ENCODE peak calls at places on chromosomes 12 and 14, in six cellular contexts. One of them, this sample, is unnamed.

GRCh38 chr14:71466942-71467341 is 465.3 kb upstream of the RGS6 start:
- DNase-seq in pancreas: no peak
- DNase-seq in colonic mucosa: no peak
- DNase-seq in fibroblast of lung: no peak
- DNase-seq in PC-3: no peak
- DNase-seq in cardiac fibroblast: no peak
- DNase-seq in this sample: no peak

GRCh38 chr14:95023115-95023514 is 134.2 kb downstream of the DICER1 start:
- DNase-seq in pancreas: no peak
- DNase-seq in colonic mucosa: no peak
- DNase-seq in fibroblast of lung: no peak
- DNase-seq in PC-3: no peak
- DNase-seq in cardiac fibroblast: no peak
- DNase-seq in this sample: no peak

GRCh38 chr14:31692376-31692781 is 131.2 kb downstream of the NUBPL start:
- DNase-seq in pancreas: no peak
- DNase-seq in colonic mucosa: no peak
- DNase-seq in fibroblast of lung: peak
- DNase-seq in PC-3: no peak
- DNase-seq in cardiac fibroblast: peak
- DNase-seq in this sample: peak

GRCh38 chr12:5945071-5946008 is at the start of gene ANO2:
- DNase-seq in pancreas: no peak
- DNase-seq in colonic mucosa: no peak
- DNase-seq in fibroblast of lung: no peak
- DNase-seq in PC-3: no peak
- DNase-seq in cardiac fibroblast: peak
- DNase-seq in this sample: no peak

GRCh38 chr14:99946652-99947489 is 118.4 kb upstream of the EVL start:
- DNase-seq in pancreas: peak
- DNase-seq in colonic mucosa: peak
- DNase-seq in fibroblast of lung: no peak
- DNase-seq in PC-3: peak
- DNase-seq in cardiac fibroblast: peak
- DNase-seq in this sample: no peak

GRCh38 chr14:21518725-21519124 is 7.4 kb downstream of the SALL2 start:
- DNase-seq in pancreas: no peak
- DNase-seq in colonic mucosa: no peak
- DNase-seq in fibroblast of lung: no peak
- DNase-seq in PC-3: no peak
- DNase-seq in cardiac fibroblast: no peak
- DNase-seq in this sample: no peak

GRCh38 chr14:74955229-74955999 is at the start of gene PGF:
- DNase-seq in pancreas: peak
- DNase-seq in colonic mucosa: peak
- DNase-seq in fibroblast of lung: no peak
- DNase-seq in PC-3: peak
- DNase-seq in cardiac fibroblast: peak
- DNase-seq in this sample: no peak

GRCh38 chr12:96908170-96908675 is 1.2 kb downstream of the NEDD1 start:
- DNase-seq in pancreas: no peak
- DNase-seq in colonic mucosa: no peak
- DNase-seq in fibroblast of lung: no peak
- DNase-seq in PC-3: peak
- DNase-seq in cardiac fibroblast: no peak
- DNase-seq in this sample: no peak

GRCh38 chr12:129716825-129717224 is 187.0 kb downstream of the TMEM132D start:
- DNase-seq in pancreas: no peak
- DNase-seq in colonic mucosa: no peak
- DNase-seq in fibroblast of lung: no peak
- DNase-seq in PC-3: no peak
- DNase-seq in cardiac fibroblast: no peak
- DNase-seq in this sample: no peak
- TF ChIP-seq CTCF in pancreas: no peak
- TF ChIP-seq CTCF in colonic mucosa: no peak
- TF ChIP-seq CTCF in fibroblast of lung: no peak
- TF ChIP-seq CTCF in PC-3: no peak
- TF ChIP-seq CTCF in cardiac fibroblast: no peak
- TF ChIP-seq CTCF in this sample: no peak

GRCh38 chr14:105390849-105391500 is 7.4 kb upstream of the TEX22 start:
- DNase-seq in pancreas: no peak
- DNase-seq in colonic mucosa: no peak
- DNase-seq in fibroblast of lung: no peak
- DNase-seq in PC-3: no peak
- DNase-seq in cardiac fibroblast: no peak
- DNase-seq in this sample: no peak

GRCh38 chr14:105388976-105389375 is 9.4 kb upstream of the TEX22 start:
- DNase-seq in pancreas: no peak
- DNase-seq in colonic mucosa: no peak
- DNase-seq in fibroblast of lung: no peak
- DNase-seq in PC-3: no peak
- DNase-seq in cardiac fibroblast: no peak
- DNase-seq in this sample: no peak

GRCh38 chr14:105388110-105388951 is 10.0 kb upstream of the TEX22 start:
- DNase-seq in pancreas: no peak
- DNase-seq in colonic mucosa: no peak
- DNase-seq in fibroblast of lung: no peak
- DNase-seq in PC-3: no peak
- DNase-seq in cardiac fibroblast: no peak
- DNase-seq in this sample: no peak

GRCh38 chr14:105389976-105390848 is 8.1 kb upstream of the TEX22 start:
- DNase-seq in pancreas: no peak
- DNase-seq in colonic mucosa: no peak
- DNase-seq in fibroblast of lung: no peak
- DNase-seq in PC-3: no peak
- DNase-seq in cardiac fibroblast: no peak
- DNase-seq in this sample: no peak

GRCh38 chr14:105389534-105389933 is 8.8 kb upstream of the TEX22 start:
- DNase-seq in pancreas: no peak
- DNase-seq in colonic mucosa: no peak
- DNase-seq in fibroblast of lung: no peak
- DNase-seq in PC-3: no peak
- DNase-seq in cardiac fibroblast: no peak
- DNase-seq in this sample: no peak
- H3K4me3 ChIP-seq in pancreas: no peak
- H3K4me3 ChIP-seq in colonic mucosa: no peak
- H3K4me3 ChIP-seq in fibroblast of lung: no peak
- H3K4me3 ChIP-seq in PC-3: no peak
- H3K4me3 ChIP-seq in cardiac fibroblast: no peak
- H3K4me3 ChIP-seq in this sample: no peak

GRCh38 chr14:58362798-58363412 is 32.8 kb upstream of the TOMM20L start:
- DNase-seq in pancreas: no peak
- DNase-seq in colonic mucosa: no peak
- DNase-seq in fibroblast of lung: peak
- DNase-seq in PC-3: peak
- DNase-seq in cardiac fibroblast: peak
- DNase-seq in this sample: peak
- TF ChIP-seq CTCF in pancreas: no peak
- TF ChIP-seq CTCF in colonic mucosa: peak
- TF ChIP-seq CTCF in fibroblast of lung: no peak
- TF ChIP-seq CTCF in PC-3: peak
- TF ChIP-seq CTCF in cardiac fibroblast: no peak
- TF ChIP-seq CTCF in this sample: peak

GRCh38 chr12:42565633-42566032 is 23.9 kb downstream of the PRICKLE1 start:
- DNase-seq in pancreas: no peak
- DNase-seq in colonic mucosa: no peak
- DNase-seq in fibroblast of lung: no peak
- DNase-seq in PC-3: no peak
- DNase-seq in cardiac fibroblast: no peak
- DNase-seq in this sample: no peak
- H3K4me3 ChIP-seq in pancreas: no peak
- H3K4me3 ChIP-seq in colonic mucosa: no peak
- H3K4me3 ChIP-seq in fibroblast of lung: no peak
- H3K4me3 ChIP-seq in PC-3: no peak
- H3K4me3 ChIP-seq in cardiac fibroblast: no peak
- H3K4me3 ChIP-seq in this sample: no peak

GRCh38 chr12:125687820-125688219 is 622.6 kb downstream of the AACS start:
- DNase-seq in pancreas: no peak
- DNase-seq in colonic mucosa: no peak
- DNase-seq in fibroblast of lung: no peak
- DNase-seq in PC-3: no peak
- DNase-seq in cardiac fibroblast: no peak
- DNase-seq in this sample: no peak

GRCh38 chr12:125685885-125686284 is 620.6 kb downstream of the AACS start:
- DNase-seq in pancreas: no peak
- DNase-seq in colonic mucosa: no peak
- DNase-seq in fibroblast of lung: no peak
- DNase-seq in PC-3: no peak
- DNase-seq in cardiac fibroblast: no peak
- DNase-seq in this sample: no peak

GRCh38 chr12:125684968-125685790 is 619.9 kb downstream of the AACS start:
- DNase-seq in pancreas: no peak
- DNase-seq in colonic mucosa: no peak
- DNase-seq in fibroblast of lung: no peak
- DNase-seq in PC-3: no peak
- DNase-seq in cardiac fibroblast: no peak
- DNase-seq in this sample: no peak

GRCh38 chr12:125687403-125687802 is 622.2 kb downstream of the AACS start:
- DNase-seq in pancreas: no peak
- DNase-seq in colonic mucosa: no peak
- DNase-seq in fibroblast of lung: no peak
- DNase-seq in PC-3: no peak
- DNase-seq in cardiac fibroblast: no peak
- DNase-seq in this sample: no peak

GRCh38 chr12:125683748-125684381 is 618.6 kb downstream of the AACS start:
- DNase-seq in pancreas: peak
- DNase-seq in colonic mucosa: peak
- DNase-seq in fibroblast of lung: no peak
- DNase-seq in PC-3: no peak
- DNase-seq in cardiac fibroblast: no peak
- DNase-seq in this sample: no peak
- TF ChIP-seq CTCF in pancreas: peak
- TF ChIP-seq CTCF in colonic mucosa: peak
- TF ChIP-seq CTCF in fibroblast of lung: no peak
- TF ChIP-seq CTCF in PC-3: peak
- TF ChIP-seq CTCF in cardiac fibroblast: no peak
- TF ChIP-seq CTCF in this sample: no peak

GRCh38 chr14:24132061-24132685 is 1.7 kb downstream of the FITM1 start:
- DNase-seq in pancreas: peak
- DNase-seq in colonic mucosa: no peak
- DNase-seq in fibroblast of lung: no peak
- DNase-seq in PC-3: no peak
- DNase-seq in cardiac fibroblast: no peak
- DNase-seq in this sample: no peak

GRCh38 chr14:24132976-24133375 is 2.5 kb downstream of the FITM1 start:
- DNase-seq in pancreas: no peak
- DNase-seq in colonic mucosa: no peak
- DNase-seq in fibroblast of lung: no peak
- DNase-seq in PC-3: no peak
- DNase-seq in cardiac fibroblast: no peak
- DNase-seq in this sample: no peak

GRCh38 chr14:24130380-24130716 is at the start of gene FITM1:
- DNase-seq in pancreas: no peak
- DNase-seq in colonic mucosa: no peak
- DNase-seq in fibroblast of lung: no peak
- DNase-seq in PC-3: no peak
- DNase-seq in cardiac fibroblast: no peak
- DNase-seq in this sample: no peak

GRCh38 chr14:24130717-24131548 is 474 bp downstream of the FITM1 start:
- DNase-seq in pancreas: peak
- DNase-seq in colonic mucosa: no peak
- DNase-seq in fibroblast of lung: no peak
- DNase-seq in PC-3: no peak
- DNase-seq in cardiac fibroblast: no peak
- DNase-seq in this sample: no peak

GRCh38 chr14:24131549-24131966 is 1.1 kb downstream of the FITM1 start:
- DNase-seq in pancreas: no peak
- DNase-seq in colonic mucosa: no peak
- DNase-seq in fibroblast of lung: no peak
- DNase-seq in PC-3: no peak
- DNase-seq in cardiac fibroblast: no peak
- DNase-seq in this sample: no peak
- H3K4me3 ChIP-seq in pancreas: no peak
- H3K4me3 ChIP-seq in colonic mucosa: no peak
- H3K4me3 ChIP-seq in fibroblast of lung: no peak
- H3K4me3 ChIP-seq in PC-3: no peak
- H3K4me3 ChIP-seq in cardiac fibroblast: no peak
- H3K4me3 ChIP-seq in this sample: no peak